ENCODE peak calls at places on chromosomes 16 and 17, in four cellular contexts. V, F, C and H are unnamed samples.

GRCh38 chr17:58273453-58274104 is 7.2 kb downstream of the MPO start:
- DNase-seq in V (no peak), F (peak; percentile 17), C (no peak), H (no peak)

GRCh38 chr17:78460951-78461944 is 82.8 kb downstream of the PGS1 start:
- DNase-seq in V (no peak), C (no peak), F (peak; percentile 57), H (no peak)

GRCh38 chr16:67760206-67760605 is 41.1 kb upstream of the GFOD2 start:
- DNase-seq in F (no peak), C (no peak), V (no peak), H (no peak)

GRCh38 chr16:72743011-72743761 is 304.7 kb downstream of the ZFHX3 start:
- DNase-seq in C (peak; percentile 40), F (no peak), V (no peak), H (peak; percentile 15)

GRCh38 chr17:5164465-5164864 is 27.2 kb downstream of the ZNF594 start:
- DNase-seq in V (no peak), F (no peak), C (no peak), H (no peak)

GRCh38 chr17:76623271-76624146 is 20.0 kb downstream of the ST6GALNAC1 start:
- DNase-seq in F (peak; percentile 92), C (peak; percentile 75), V (no peak), H (peak; percentile 60)

GRCh38 chr16:81928975-81929374 is 82.3 kb downstream of the SDR42E1 start:
- DNase-seq in V (no peak), F (no peak), C (no peak), H (no peak)

GRCh38 chr17:40303009-40303657 is 5.8 kb upstream of the RARA start:
- DNase-seq in V (peak; percentile 48), F (peak; percentile 59), C (peak; percentile 65), H (peak; percentile 91)

GRCh38 chr17:79629548-79630049 is 18.7 kb upstream of the RBFOX3 start:
- DNase-seq in V (peak; percentile 48), F (no peak), C (no peak), H (no peak)

GRCh38 chr17:55609737-55610201 is 98.5 kb upstream of the SMIM36 start:
- DNase-seq in C (no peak), V (no peak), F (no peak), H (peak; percentile 9)

GRCh38 chr17:76925333-76925935 is 57.2 kb downstream of the MGAT5B start:
- DNase-seq in C (no peak), F (no peak), V (no peak), H (no peak)

GRCh38 chr16:84182104-84182503 is 4.8 kb downstream of the TAF1C start:
- DNase-seq in V (no peak), F (peak; percentile 30), C (no peak), H (no peak)

GRCh38 chr17:77288115-77288619 is 147.4 kb downstream of the SEC14L1 start:
- DNase-seq in V (no peak), F (peak; percentile 65), C (no peak), H (no peak)

GRCh38 chr17:29292071-29292991 is 1.6 kb downstream of the NUFIP2 start:
- DNase-seq in V (no peak), C (peak; percentile 57), F (peak; percentile 88), H (peak; percentile 40)

GRCh38 chr17:77131919-77132318 is 8.8 kb upstream of the SEC14L1 start:
- DNase-seq in F (no peak), V (no peak), C (no peak), H (peak; percentile 55)

GRCh38 chr16:9148376-9149015 is 57.1 kb downstream of the HAPSTR1 start:
- DNase-seq in V (no peak), F (peak; percentile 43), C (no peak), H (no peak)

GRCh38 chr17:66652840-66653507 is 181.9 kb upstream of the CACNG5 start:
- DNase-seq in V (no peak), C (peak; percentile 41), F (no peak), H (peak; percentile 11)

GRCh38 chr17:19707728-19708221 is 8.6 kb downstream of the SLC47A2 start:
- DNase-seq in F (peak; percentile 26), C (no peak), V (no peak), H (no peak)

GRCh38 chr17:4152471-4152870 is 9.5 kb downstream of the CYB5D2 start:
- DNase-seq in F (no peak), C (no peak), V (no peak), H (peak; percentile 52)

GRCh38 chr17:54900457-54901229 is at the start of gene TOM1L1:
- DNase-seq in C (peak; percentile 43), F (peak; percentile 91), V (peak; percentile 85), H (peak; percentile 57)

GRCh38 chr16:70738083-70738977 is 52.5 kb upstream of the MTSS2 start:
- DNase-seq in V (no peak), C (peak; percentile 59), F (peak; percentile 95), H (peak; percentile 92)

GRCh38 chr17:41551370-41551769 is 20.5 kb downstream of the KRT9 start:
- DNase-seq in F (no peak), V (no peak), C (no peak), H (peak; percentile 5)

GRCh38 chr16:30018731-30019158 is 4.3 kb upstream of the C16orf92 start:
- DNase-seq in F (no peak), V (peak; percentile 89), C (no peak), H (no peak)

GRCh38 chr17:35001549-35001948 is 21.2 kb downstream of the LIG3 start:
- DNase-seq in C (no peak), V (no peak), F (no peak), H (no peak)

GRCh38 chr16:64498363-64498762 is 623.5 kb downstream of the CDH11 start:
- DNase-seq in C (no peak), V (no peak), F (no peak), H (no peak)
- H3K4me3 ChIP-seq in C (no peak overlapping the region), V (no peak overlapping the region), F (no peak overlapping the region), H (no peak overlapping the region)

GRCh38 chr16:89197633-89198416 is 2.5 kb downstream of the SLC22A31 start:
- DNase-seq in C (no peak), V (no peak), F (peak; percentile 56), H (no peak)

GRCh38 chr16:89200124-89200849 is at the start of gene SLC22A31:
- DNase-seq in C (no peak), V (no peak), F (peak; percentile 85), H (no peak)

GRCh38 chr16:89198417-89199240 is 1.7 kb downstream of the SLC22A31 start:
- DNase-seq in C (no peak), V (no peak), F (peak; percentile 60), H (no peak)

GRCh38 chr16:89200850-89201466 is 621 bp upstream of the SLC22A31 start:
- DNase-seq in F (peak; percentile 86), V (no peak), C (no peak), H (no peak)

DNA sequence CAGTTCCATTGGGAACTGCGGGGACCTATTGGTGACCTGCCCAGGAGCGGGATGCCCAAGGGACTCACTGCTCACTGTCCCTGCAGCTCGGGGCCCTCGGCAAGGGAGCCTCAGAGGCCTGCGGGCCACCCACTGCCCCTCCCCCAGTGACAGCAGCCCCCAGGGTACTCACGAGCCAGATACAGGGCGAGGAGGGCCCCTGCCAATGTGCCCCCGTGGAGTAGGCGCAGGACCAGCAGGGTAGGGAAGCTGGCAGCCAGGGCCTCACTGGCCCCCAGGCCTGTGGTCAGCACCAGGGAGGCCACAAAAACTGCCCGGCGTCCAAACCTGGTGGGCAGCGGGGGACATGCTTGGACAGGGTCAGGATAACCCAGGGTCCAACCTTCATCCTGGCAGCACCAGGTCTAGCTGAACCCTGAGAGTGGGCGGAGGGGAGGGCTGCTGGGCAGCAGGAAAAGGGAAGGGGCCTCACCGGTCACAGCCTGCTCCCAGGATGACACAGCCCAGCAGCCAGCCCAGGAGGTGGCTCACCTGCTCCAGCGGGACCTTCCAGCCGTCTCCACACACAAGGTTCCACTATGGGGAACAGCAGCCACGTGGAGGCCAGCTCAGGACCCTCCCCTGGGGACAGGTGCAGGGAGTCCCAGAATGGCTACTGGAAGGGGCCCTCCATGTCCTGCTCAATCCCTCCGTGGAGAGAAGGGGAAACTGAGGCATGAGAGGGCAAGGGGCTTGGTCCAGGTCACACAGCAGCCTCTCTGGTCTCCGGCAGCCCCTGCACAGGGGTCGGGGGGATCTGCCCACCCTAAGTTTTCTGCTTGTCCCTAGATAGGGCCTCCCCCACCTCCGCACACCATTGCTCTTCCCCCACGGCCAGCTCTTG is 855 bp downstream of the SLC22A31 start:
- DNase-seq in V (no peak), C (no peak), F (peak; percentile 52), H (no peak)
- H3K4me3 ChIP-seq in V (no peak overlapping the region), C (no peak overlapping the region), F (no peak overlapping the region), H (no peak overlapping the region)

GRCh38 chr17:68954146-68954971 is 833 bp downstream of the ABCA8 start:
- DNase-seq in C (no peak), F (no peak), V (no peak), H (peak; percentile 38)
- H3K4me3 ChIP-seq in C (no peak overlapping the region), F (no peak overlapping the region), V (no peak overlapping the region), H (peak overlapping the region; percentile 29)

GRCh38 chr17:7704601-7705268 is at the start of gene EFNB3:
- DNase-seq in C (no peak), F (peak; percentile 95), V (no peak), H (no peak)
- H3K4me3 ChIP-seq in C (no peak within 1 kb of the TSS), F (peak within 1 kb of the TSS; percentile 65), V (no peak within 1 kb of the TSS), H (peak within 1 kb of the TSS; percentile 63)

GRCh38 chr16:26727801-26728200 is 338.9 kb upstream of the C16orf82 start:
- DNase-seq in F (no peak), C (no peak), V (no peak), H (no peak)
- H3K4me3 ChIP-seq in F (no peak overlapping the region), C (no peak overlapping the region), V (no peak overlapping the region), H (no peak overlapping the region)